ENCODE peak calls at places on chromosomes 12 and 14, in four cellular contexts. J is neuronal stem cell, D is mesenchymal stem cell, Y is IMR-90. S is an unnamed sample.

GRCh38 chr14:100531591-100532121 is 55.6 kb downstream of the BEGAIN start:
- DNase-seq in J (no peak), D (no peak), Y (no peak), S (no peak)

GRCh38 chr14:100603341-100604125 is 16.3 kb upstream of the BEGAIN start:
- DNase-seq in J (no peak), D (no peak), Y (no peak), S (no peak)

GRCh38 chr12:114241973-114242434 is 163.9 kb downstream of the TBX5 start:
- DNase-seq in J (no peak), D (no peak), Y (no peak), S (peak)

GRCh38 chr12:59792647-59793046 is 196.8 kb downstream of the SLC16A7 start:
- DNase-seq in J (no peak), D (no peak), Y (no peak), S (no peak)

GRCh38 chr14:104665663-104666522 is 23.5 kb upstream of the INF2 start:
- DNase-seq in J (peak), D (no peak), Y (no peak), S (peak)

GRCh38 chr12:104090685-104091084 is 26.4 kb downstream of the HCFC2 start:
- DNase-seq in J (no peak), D (peak), Y (no peak), S (peak)

GRCh38 chr12:115898670-115899069 is 378.8 kb downstream of the MED13L start:
- DNase-seq in J (no peak), D (no peak), Y (no peak), S (peak)

GRCh38 chr12:3152892-3153291 is 75.7 kb downstream of the TSPAN9 start:
- DNase-seq in J (no peak), D (no peak), Y (no peak), S (no peak)

GRCh38 chr14:62943202-62943601 is 102.1 kb downstream of the KCNH5 start:
- DNase-seq in J (no peak), D (no peak), Y (peak), S (no peak)

GRCh38 chr12:132967736-132968135 is 11.6 kb upstream of the ZNF605 start:
- DNase-seq in J (no peak), D (no peak), Y (no peak), S (no peak)

GRCh38 chr12:2052861-2053674 is at the start of gene CACNA1C:
- DNase-seq in J (peak), D (peak), Y (peak), S (peak)

GRCh38 chr12:5509557-5509956 is 77.6 kb downstream of the NTF3 start:
- DNase-seq in J (no peak), D (no peak), Y (no peak), S (no peak)

GRCh38 chr12:48991247-48992050 is 7.7 kb downstream of the DDN start:
- DNase-seq in J (no peak), D (peak), Y (no peak), S (no peak)

GRCh38 chr14:76975865-76976622 is 52.5 kb downstream of the IRF2BPL start:
- DNase-seq in J (no peak), D (no peak), Y (no peak), S (no peak)

GRCh38 chr12:110704750-110705149 is 15.8 kb upstream of the HVCN1 start:
- DNase-seq in J (no peak), D (no peak), Y (no peak), S (peak)

GRCh38 chr14:31954991-31955390 is 122.1 kb upstream of the ARHGAP5 start:
- DNase-seq in J (no peak), D (no peak), Y (peak), S (no peak)

GRCh38 chr12:62625238-62625637 is 158.6 kb downstream of the MON2 start:
- DNase-seq in J (no peak), D (peak), Y (peak), S (peak)

GRCh38 chr12:57011438-57012424 is 4.6 kb downstream of the TAC3 start:
- DNase-seq in J (no peak), D (no peak), Y (no peak), S (no peak)

GRCh38 chr12:106301611-106302321 is 767 bp upstream of the TCP11L2 start:
- DNase-seq in J (peak), D (peak), Y (peak), S (peak)

GRCh38 chr12:83945871-83946270 is 966.7 kb downstream of the SLC6A15 start:
- DNase-seq in J (no peak), D (peak), Y (peak), S (no peak)

GRCh38 chr12:2855546-2855945 is 1.3 kb downstream of the TEX52 start:
- DNase-seq in J (no peak), D (no peak), Y (no peak), S (no peak)

GRCh38 chr12:9163392-9163791 is 44.8 kb downstream of the PZP start:
- DNase-seq in J (no peak), D (no peak), Y (no peak), S (no peak)

GRCh38 chr12:93783827-93784226 is 106.7 kb downstream of the CRADD start:
- DNase-seq in J (no peak), D (peak), Y (no peak), S (no peak)

GRCh38 chr14:94686511-94687160 is 74.4 kb downstream of the SERPINA3 start:
- DNase-seq in J (no peak), D (no peak), Y (no peak), S (no peak)

DNA sequence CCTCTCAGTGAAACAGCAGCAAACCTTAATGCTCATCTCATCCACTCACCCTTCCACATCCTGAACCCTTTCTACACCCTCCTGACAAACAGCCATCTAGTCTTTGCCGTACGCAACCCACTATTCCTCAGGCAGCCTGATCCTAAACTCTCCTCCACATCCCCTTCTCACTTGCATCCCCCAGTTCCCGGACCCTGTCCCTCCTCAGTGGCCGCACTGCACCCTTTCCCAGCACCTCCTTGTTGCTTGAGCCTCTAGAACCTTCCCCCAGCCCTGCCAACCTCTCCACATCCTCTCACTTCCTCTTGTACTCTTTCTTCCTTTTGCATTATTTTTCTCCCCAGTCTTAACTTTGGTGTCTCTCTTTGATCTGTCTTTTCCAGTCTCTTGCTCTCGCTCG is 42.9 kb downstream of the IQSEC3 start:
- DNase-seq in J (no peak), D (no peak), Y (no peak), S (no peak)
- H3K23ac ChIP-seq in J (no peak), D (no peak), Y (no peak), S (no peak)

GRCh38 chr14:21455912-21456667 is at the start of gene CHD8:
- DNase-seq in J (peak), D (peak), Y (peak), S (peak)
- H2BK5ac ChIP-seq in J (no peak), D (peak), Y (peak), S (no peak)

GRCh38 chr12:14907953-14908352 is 22.3 kb upstream of the MGP start:
- DNase-seq in J (no peak), D (no peak), Y (peak), S (no peak)
- H3K23ac ChIP-seq in J (no peak), D (no peak), Y (no peak), S (no peak)

GRCh38 chr12:89947437-89948265 is 239.0 kb upstream of the ATP2B1 start:
- DNase-seq in J (no peak), D (peak), Y (peak), S (peak)
- H2BK5ac ChIP-seq in J (no peak), D (no peak), Y (peak), S (no peak)

S was measured in mesendoderm.